ENCODE peak calls at places on chromosomes 12 and 14, in four cellular contexts. Y is fibroblast of pulmonary artery, U is AG10803, P is Calu3. A is an unnamed sample.

GRCh38 chr12:124147579-124147978 is 147.3 kb upstream of the RFLNA start:
- DNase-seq in Y (no peak), U (no peak), P (no peak), A (no peak)

GRCh38 chr12:18591473-18591872 is 146.3 kb downstream of the PLCZ1 start:
- DNase-seq in Y (no peak), U (no peak), P (no peak), A (no peak)

GRCh38 chr12:82326905-82327503 is 31.2 kb downstream of the CCDC59 start:
- DNase-seq in Y (peak; percentile 58), U (peak; percentile 35), P (no peak), A (peak; percentile 54)

GRCh38 chr14:76870146-76870545 is 43.9 kb downstream of the LRRC74A start:
- DNase-seq in Y (no peak), U (no peak), P (peak; percentile 46), A (peak; percentile 14)

GRCh38 chr14:24054646-24055045 is 2.8 kb downstream of the CARMIL3 start:
- DNase-seq in Y (no peak), U (no peak), P (no peak), A (no peak)

GRCh38 chr12:105084251-105085250 is at the start of gene ALDH1L2:
- DNase-seq in Y (peak; percentile 91), U (peak; percentile 95), P (peak; percentile 91), A (peak; percentile 85)

GRCh38 chr12:6375269-6376078 is at the start of gene SCNN1A:
- DNase-seq in Y (no peak), U (no peak), P (peak; percentile 68), A (peak; percentile 91)

GRCh38 chr14:101708853-101709532 is 52.5 kb upstream of the PPP2R5C start:
- DNase-seq in Y (no peak), U (no peak), P (no peak), A (no peak)

GRCh38 chr12:98895086-98895651 is 250.1 kb downstream of the APAF1 start:
- DNase-seq in Y (no peak), U (no peak), P (no peak), A (no peak)

GRCh38 chr12:94263011-94263786 is 114.8 kb downstream of the PLXNC1 start:
- DNase-seq in Y (no peak), U (no peak), P (no peak), A (no peak)

GRCh38 chr14:50816419-50817047 is 14.4 kb downstream of the NIN start:
- DNase-seq in Y (peak; percentile 67), U (peak; percentile 46), P (peak; percentile 11), A (peak; percentile 40)

GRCh38 chr14:71638523-71639196 is 293.6 kb upstream of the RGS6 start:
- DNase-seq in Y (peak; percentile 35), U (no peak), P (no peak), A (peak; percentile 8)

GRCh38 chr12:52787324-52787996 is 8.5 kb downstream of the KRT3 start:
- DNase-seq in Y (no peak), U (no peak), P (no peak), A (no peak)

GRCh38 chr14:90276627-90277367 is 20.4 kb downstream of the PSMC1 start:
- DNase-seq in Y (no peak), U (no peak), P (no peak), A (no peak)

GRCh38 chr14:34713681-34714319 is 593 bp downstream of the CFL2 start:
- DNase-seq in Y (peak; percentile 67), U (peak; percentile 81), P (no peak), A (peak; percentile 59)

GRCh38 chr12:117280019-117280680 is 81.3 kb downstream of the NOS1 start:
- DNase-seq in Y (no peak), U (no peak), P (no peak), A (no peak)

GRCh38 chr12:71567562-71567961 is 96.1 kb downstream of the ZFC3H1 start:
- DNase-seq in Y (no peak), U (no peak), P (no peak), A (peak; percentile 9)

GRCh38 chr12:102454808-102455760 is 25.3 kb downstream of the IGF1 start:
- DNase-seq in Y (peak; percentile 38), U (peak; percentile 52), P (no peak), A (peak; percentile 58)

GRCh38 chr12:111024205-111024794 is 103.9 kb upstream of the MYL2 start:
- DNase-seq in Y (peak; percentile 31), U (peak; percentile 3), P (peak; percentile 81), A (peak; percentile 69)

GRCh38 chr12:92608418-92609091 is 94.2 kb upstream of the PLEKHG7 start:
- DNase-seq in Y (peak; percentile 67), U (peak; percentile 67), P (peak; percentile 13), A (peak; percentile 70)

GRCh38 chr14:84643438-84643837 is 886.5 kb upstream of the FLRT2 start:
- DNase-seq in Y (no peak), U (no peak), P (no peak), A (no peak)

GRCh38 chr14:94756310-94756709 is 13.6 kb downstream of the GSC start:
- DNase-seq in Y (no peak), U (no peak), P (no peak), A (no peak)

GRCh38 chr12:124563401-124563800 is 4.0 kb downstream of the NCOR2 start:
- DNase-seq in Y (no peak), U (no peak), P (no peak), A (no peak)

GRCh38 chr12:121811434-121812319 is 7.9 kb downstream of the SETD1B start:
- DNase-seq in Y (peak; percentile 68), U (peak; percentile 57), P (peak; percentile 89), A (peak; percentile 61)

GRCh38 chr14:89912667-89913211 is 41.8 kb downstream of the EFCAB11 start:
- DNase-seq in Y (peak; percentile 99), U (peak; percentile 99), P (peak; percentile 16), A (peak; percentile 82)

GRCh38 chr14:21941885-21942284 is 268.3 kb upstream of the OR4E1 start:
- DNase-seq in Y (no peak), U (no peak), P (no peak), A (no peak)

GRCh38 chr12:88036368-88036965 is 7.3 kb upstream of the C12orf50 start:
- DNase-seq in Y (peak; percentile 36), U (peak; percentile 76), P (peak; percentile 9), A (peak; percentile 55)

GRCh38 chr14:37550511-37550910 is 44.5 kb downstream of the FOXA1 start:
- DNase-seq in Y (peak; percentile 37), U (peak; percentile 85), P (no peak), A (no peak)

GRCh38 chr14:102903248-102903888 is 19.1 kb upstream of the AMN start:
- DNase-seq in Y (no peak), U (no peak), P (no peak), A (no peak)

GRCh38 chr12:128259556-128260070 is 7.4 kb upstream of the TMEM132C start:
- DNase-seq in Y (peak; percentile 3), U (no peak), P (no peak), A (no peak)

GRCh38 chr12:2083008-2083407 is 30.2 kb downstream of the CACNA1C start:
- DNase-seq in Y (no peak), U (peak; percentile 64), P (no peak), A (no peak)

DNA sequence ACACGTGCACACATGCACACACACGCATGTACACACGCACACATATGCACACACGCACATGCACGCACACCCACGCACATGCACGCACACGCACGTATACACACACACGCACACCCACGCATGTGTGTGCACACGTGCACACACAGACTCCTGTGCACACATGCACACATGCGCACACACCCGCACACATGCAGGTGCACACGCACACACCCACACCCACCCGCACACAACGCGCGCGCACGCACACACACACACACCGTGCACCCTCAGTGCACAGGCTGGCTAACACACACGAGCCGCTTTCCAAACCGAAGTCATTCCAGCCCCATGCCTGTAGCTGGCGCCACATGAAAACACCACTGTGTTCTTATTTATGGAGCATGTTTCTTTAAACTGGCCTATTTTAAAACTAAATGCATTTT is 45.3 kb downstream of the GALNT9 start:
- DNase-seq in Y (peak; percentile 66), U (peak; percentile 4), P (no peak), A (peak; percentile 48)
- TF ChIP-seq CTCF in Y (peak; percentile 71), U (peak; percentile 36), P (no peak), A (peak; percentile 23)

GRCh38 chr12:23504043-23504442 is 445.4 kb downstream of the SOX5 start:
- DNase-seq in Y (no peak), U (no peak), P (no peak), A (no peak)
- TF ChIP-seq CTCF in Y (no peak), U (no peak), P (no peak), A (no peak)

GRCh38 chr12:53941750-53942149 is 3.1 kb downstream of the HOXC13 start:
- DNase-seq in Y (no peak), U (no peak), P (no peak), A (no peak)
- TF ChIP-seq CTCF in Y (no peak), U (no peak), P (no peak), A (no peak)

DNA sequence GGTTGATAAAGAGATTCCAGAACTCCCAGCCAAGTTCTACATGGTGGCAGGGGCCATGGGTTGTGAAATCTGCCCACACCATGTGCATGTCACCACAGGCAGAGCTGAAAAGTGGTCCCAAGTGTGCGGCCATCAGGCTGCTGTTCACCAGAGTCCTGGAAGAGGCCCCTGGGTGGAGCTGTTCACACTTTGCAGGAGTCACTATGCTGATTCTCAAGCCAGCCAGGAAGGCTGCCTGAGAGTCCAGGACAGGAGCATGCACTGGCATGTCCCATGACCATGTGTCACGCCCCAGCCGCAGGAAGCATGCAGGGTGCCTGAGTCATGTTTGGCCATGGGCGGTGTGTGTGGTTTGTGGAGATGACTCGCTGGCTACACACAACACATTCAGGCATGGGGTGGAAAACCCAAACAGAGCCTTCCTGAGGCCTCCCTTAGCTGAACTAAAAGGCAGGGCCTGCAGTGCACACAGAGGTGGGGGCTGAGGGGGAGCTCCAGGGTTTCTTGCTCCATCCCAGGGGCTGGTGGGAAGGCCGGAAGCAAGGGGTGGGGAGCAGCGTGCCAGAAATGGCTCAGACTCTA is 19.5 kb downstream of the ABCB9 start:
- DNase-seq in Y (peak; percentile 97), U (peak; percentile 100), P (peak; percentile 96), A (peak; percentile 100)
- TF ChIP-seq CTCF in Y (peak; percentile 41), U (peak; percentile 63), P (peak; percentile 43), A (peak; percentile 22)

GRCh38 chr12:90695415-90695814 is 259.6 kb downstream of the CCER1 start:
- DNase-seq in Y (peak; percentile 30), U (no peak), P (no peak), A (no peak)
- TF ChIP-seq CTCF in Y (peak; percentile 50), U (no peak), P (no peak), A (peak; percentile 32)